ENCODE peak calls at places on chromosomes 7 and 10, in seven cellular contexts. A is neuronal stem cell, X is trophoblast cell, O is mesendoderm, V is H9, E is mesenchymal stem cell, I is H1. H is an unnamed sample.
A peak's percentile ranks its signal among the peaks of the same experiment; 100 is the strongest.

GRCh38 chr7:66099551-66100407 is 14.9 kb upstream of the CRCP start:
- DNase-seq in O (peak; percentile 93), X (peak; percentile 76), I (peak; percentile 51), A (peak; percentile 39), V (peak; percentile 82), E (peak; percentile 91), H (peak; percentile 89)

GRCh38 chr10:25294032-25294926 is 119.5 kb downstream of the GPR158 start:
- DNase-seq in E (peak; percentile 2), A (no peak), X (no peak), V (no peak), I (no peak), O (peak; percentile 34), H (peak; percentile 8)

GRCh38 chr7:99733003-99733402 is 2.0 kb downstream of the CYP3A7 start:
- DNase-seq in X (no peak), E (no peak), V (no peak), O (no peak), I (no peak), A (no peak), H (no peak)

GRCh38 chr10:103100620-103101019 is 92.5 kb downstream of the NT5C2 start:
- DNase-seq in E (no peak), I (no peak), O (peak; percentile 74), X (no peak), A (no peak), V (no peak), H (no peak)

GRCh38 chr7:50684011-50684701 is 98.5 kb downstream of the GRB10 start:
- DNase-seq in V (no peak), E (no peak), O (no peak), I (no peak), A (no peak), X (no peak), H (no peak)

GRCh38 chr10:6995846-6996245 is 415.0 kb downstream of the SFMBT2 start:
- DNase-seq in X (no peak), O (no peak), I (no peak), V (no peak), E (no peak), A (no peak), H (peak; percentile 4)

GRCh38 chr10:62710182-62710581 is 94.3 kb upstream of the ADO start:
- DNase-seq in E (no peak), X (no peak), V (no peak), O (no peak), A (no peak), I (no peak), H (no peak)

GRCh38 chr7:27130540-27131389 is at the start of gene HOXA4:
- DNase-seq in X (peak; percentile 69), A (no peak), V (peak; percentile 88), O (peak; percentile 86), E (peak; percentile 76), I (no peak), H (peak; percentile 83)

GRCh38 chr7:7157887-7158271 is 24.5 kb upstream of the C1GALT1 start:
- DNase-seq in E (no peak), O (no peak), A (no peak), V (no peak), I (no peak), X (no peak), H (peak; percentile 53)

GRCh38 chr7:117347480-117347879 is 24.6 kb upstream of the WNT2 start:
- DNase-seq in E (no peak), O (no peak), X (no peak), A (no peak), V (no peak), I (no peak), H (no peak)

GRCh38 chr10:6929157-6929830 is 349.2 kb upstream of the PRKCQ start:
- DNase-seq in V (no peak), E (no peak), X (no peak), O (no peak), I (no peak), A (no peak), H (no peak)

GRCh38 chr10:102819054-102819453 is 18.2 kb downstream of the CYP17A1 start:
- DNase-seq in E (no peak), X (peak; percentile 73), V (no peak), A (no peak), O (no peak), I (no peak), H (no peak)

GRCh38 chr10:59792812-59793211 is 39.6 kb upstream of the MRLN start:
- DNase-seq in A (no peak), O (no peak), X (no peak), E (no peak), I (no peak), V (no peak), H (no peak)

GRCh38 chr10:69952069-69952800 is 100.4 kb upstream of the MACROH2A2 start:
- DNase-seq in X (no peak), A (no peak), E (no peak), O (no peak), V (no peak), I (no peak), H (no peak)

GRCh38 chr7:24741691-24742639 is 15.3 kb downstream of the GSDME start:
- DNase-seq in E (peak; percentile 83), A (no peak), X (peak; percentile 91), V (no peak), I (no peak), O (peak; percentile 28), H (peak; percentile 99)

GRCh38 chr10:44010873-44011602 is 362.4 kb upstream of the ZNF32 start:
- DNase-seq in O (peak; percentile 40), X (peak; percentile 74), A (no peak), E (no peak), I (no peak), V (no peak), H (peak; percentile 12)

GRCh38 chr10:58782876-58783859 is 270.5 kb downstream of the BICC1 start:
- DNase-seq in E (no peak), X (no peak), O (no peak), A (no peak), V (no peak), I (no peak), H (peak; percentile 25)

GRCh38 chr10:15558136-15558535 is 161.6 kb downstream of the ITGA8 start:
- DNase-seq in O (peak; percentile 24), X (peak; percentile 78), V (no peak), E (peak; percentile 89), I (no peak), A (no peak), H (peak; percentile 69)

GRCh38 chr10:7872041-7872442 is 53.7 kb downstream of the TAF3 start:
- DNase-seq in E (peak; percentile 38), I (no peak), A (peak; percentile 20), O (peak; percentile 38), V (no peak), X (no peak), H (peak; percentile 11)

GRCh38 chr10:75358835-75359421 is 42.6 kb downstream of the ZNF503 start:
- DNase-seq in A (no peak), O (peak; percentile 63), E (peak; percentile 70), X (peak; percentile 58), I (no peak), V (no peak), H (peak; percentile 82)

GRCh38 chr7:2104107-2104710 is 128.5 kb downstream of the MAD1L1 start:
- DNase-seq in V (peak; percentile 90), X (peak; percentile 73), E (peak; percentile 90), I (peak; percentile 43), A (peak; percentile 64), O (peak; percentile 93), H (peak; percentile 93)

GRCh38 chr10:127552446-127552845 is 3.3 kb downstream of the NPS start:
- DNase-seq in I (no peak), O (no peak), E (no peak), A (no peak), X (no peak), V (no peak), H (no peak)

GRCh38 chr10:2908851-2909630 is 158.3 kb upstream of the PFKP start:
- DNase-seq in A (no peak), E (no peak), O (no peak), I (no peak), V (no peak), X (no peak), H (no peak)

GRCh38 chr7:47669178-47669878 is 87.4 kb upstream of the TNS3 start:
- DNase-seq in E (peak; percentile 97), A (no peak), I (no peak), O (peak; percentile 40), V (no peak), X (peak; percentile 82), H (peak; percentile 96)

GRCh38 chr7:101817031-101817929 is at the start of gene CUX1:
- DNase-seq in I (no peak), A (no peak), X (peak; percentile 66), O (peak; percentile 63), E (peak; percentile 41), V (peak; percentile 33), H (no peak)

GRCh38 chr10:101290415-101290814 is 61.2 kb upstream of the LBX1 start:
- DNase-seq in E (no peak), V (no peak), I (no peak), A (no peak), X (no peak), O (no peak), H (no peak)
- H3K23ac ChIP-seq in E (no peak overlapping the region), V (no peak overlapping the region), I (no peak overlapping the region), A (no peak overlapping the region), X (no peak overlapping the region), O (no peak overlapping the region), H (no peak overlapping the region)

GRCh38 chr10:125531470-125531869 is 151.5 kb downstream of the TEX36 start:
- DNase-seq in A (peak; percentile 32), I (no peak), X (no peak), E (no peak), O (peak; percentile 67), V (no peak), H (no peak)

GRCh38 chr10:125534515-125534914 is 148.4 kb downstream of the TEX36 start:
- DNase-seq in I (no peak), V (no peak), X (no peak), E (no peak), A (no peak), O (no peak), H (no peak)

GRCh38 chr10:125538947-125539649 is 143.9 kb downstream of the TEX36 start:
- DNase-seq in X (no peak), I (no peak), V (no peak), O (no peak), E (no peak), A (no peak), H (no peak)

GRCh38 chr10:125536236-125536635 is 146.7 kb downstream of the TEX36 start:
- DNase-seq in E (no peak), A (no peak), O (no peak), V (no peak), X (no peak), I (no peak), H (no peak)

GRCh38 chr10:125535559-125535958 is 147.4 kb downstream of the TEX36 start:
- DNase-seq in I (no peak), X (no peak), O (no peak), A (no peak), E (no peak), V (no peak), H (no peak)
- H3K23ac ChIP-seq in I (no peak overlapping the region), X (no peak overlapping the region), O (no peak overlapping the region), A (no peak overlapping the region), E (no peak overlapping the region), V (no peak overlapping the region), H (no peak overlapping the region)

DNA sequence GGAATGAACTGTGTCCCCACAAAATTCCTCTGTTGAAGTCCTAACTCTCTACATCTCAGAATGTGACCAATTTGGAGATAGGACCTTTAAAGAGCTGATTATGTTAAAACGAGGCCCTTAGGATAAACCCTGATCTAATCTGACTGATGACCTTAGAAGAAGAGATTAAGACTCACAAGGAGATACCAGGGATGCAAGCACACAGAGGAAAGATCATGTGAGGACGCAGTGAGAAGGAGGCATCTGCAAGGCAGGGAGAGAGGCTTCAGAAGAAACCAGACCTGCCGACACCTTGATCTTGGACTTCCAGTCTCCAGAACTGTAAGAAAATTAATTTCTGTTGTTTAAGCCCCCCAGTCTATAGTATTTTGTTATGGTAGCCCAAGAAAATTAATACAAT is 94.9 kb upstream of the ZNF800 start:
- DNase-seq in A (no peak), O (peak; percentile 65), E (no peak), X (no peak), V (no peak), I (no peak), H (no peak)
- H3K23ac ChIP-seq in A (no peak overlapping the region), O (no peak overlapping the region), E (no peak overlapping the region), X (no peak overlapping the region), V (no peak overlapping the region), I (no peak overlapping the region), H (no peak overlapping the region)

GRCh38 chr7:143992677-143993076 is 7.4 kb upstream of the OR6B1 start:
- DNase-seq in E (no peak), I (no peak), X (no peak), V (no peak), O (no peak), A (no peak), H (no peak)
- H3K23ac ChIP-seq in E (no peak overlapping the region), I (no peak overlapping the region), X (no peak overlapping the region), V (no peak overlapping the region), O (no peak overlapping the region), A (no peak overlapping the region), H (no peak overlapping the region)